ENCODE peak calls at places on chromosomes 2 and 18, in eight cellular contexts. P is hepatocyte, I is neural progenitor cell, R is mammary epithelial cell, U is PC-3, H is IMR-90, Z is neuronal stem cell, C is OCI-LY7. S is an unnamed sample.

GRCh38 chr18:55635439-55635838 is 47.4 kb upstream of the TCF4 start:
- DNase-seq in P (no peak), I (no peak), R (no peak), U (no peak), H (no peak), Z (no peak), C (no peak), S (no peak)

GRCh38 chr2:229454934-229455631 is 184.0 kb upstream of the PID1 start:
- DNase-seq in P (peak), I (no peak), R (peak), U (peak), H (peak), Z (no peak), C (no peak), S (peak)

GRCh38 chr2:84830758-84831500 is 50.0 kb downstream of the TRABD2A start:
- DNase-seq in P (no peak), I (peak), R (no peak), U (no peak), H (no peak), Z (no peak), C (no peak), S (no peak)

GRCh38 chr2:43084699-43085091 is 141.7 kb downstream of the ZFP36L2 start:
- DNase-seq in P (peak), I (no peak), R (no peak), U (no peak), H (peak), Z (no peak), C (no peak), S (peak)

GRCh38 chr2:28506112-28506511 is 10.3 kb downstream of the PLB1 start:
- DNase-seq in P (no peak), I (no peak), R (peak), U (no peak), H (peak), Z (no peak), C (no peak), S (peak)

GRCh38 chr2:1974391-1974790 is 230.1 kb upstream of the PXDN start:
- DNase-seq in P (no peak), I (no peak), R (no peak), U (peak), H (no peak), Z (no peak), C (no peak), S (peak)

GRCh38 chr2:236177967-236178909 is 10.1 kb upstream of the GBX2 start:
- DNase-seq in P (peak), I (peak), R (no peak), U (peak), H (peak), Z (peak), C (no peak), S (peak)

GRCh38 chr2:201219328-201220096 is 36.6 kb downstream of the CASP10 start:
- DNase-seq in P (no peak), I (no peak), R (no peak), U (peak), H (no peak), Z (no peak), C (no peak), S (no peak)

GRCh38 chr2:63578767-63579166 is 9.5 kb downstream of the WDPCP start:
- DNase-seq in P (no peak), I (no peak), R (no peak), U (no peak), H (no peak), Z (no peak), C (no peak), S (no peak)

GRCh38 chr2:240702640-240703011 is 11.0 kb downstream of the AQP12A start:
- DNase-seq in P (no peak), I (no peak), R (no peak), U (no peak), H (no peak), Z (no peak), C (no peak), S (no peak)

GRCh38 chr2:128578406-128579385 is 260.0 kb upstream of the HS6ST1 start:
- DNase-seq in P (peak), I (no peak), R (no peak), U (no peak), H (peak), Z (no peak), C (no peak), S (no peak)

GRCh38 chr2:98691307-98691706 is 39.6 kb downstream of the MGAT4A start:
- DNase-seq in P (no peak), I (no peak), R (peak), U (peak), H (no peak), Z (no peak), C (no peak), S (no peak)

GRCh38 chr18:37247499-37248161 is 318.0 kb downstream of the CELF4 start:
- DNase-seq in P (no peak), I (no peak), R (no peak), U (no peak), H (no peak), Z (no peak), C (no peak), S (no peak)

GRCh38 chr2:150487537-150488429 is at the start of gene RND3:
- DNase-seq in P (peak), I (peak), R (peak), U (peak), H (peak), Z (peak), C (peak), S (peak)

GRCh38 chr2:191264647-191265079 is 19.5 kb downstream of the MYO1B start:
- DNase-seq in P (no peak), I (no peak), R (peak), U (peak), H (peak), Z (no peak), C (no peak), S (peak)

GRCh38 chr18:47397671-47398319 is 146.3 kb upstream of the SKOR2 start:
- DNase-seq in P (peak), I (peak), R (no peak), U (peak), H (no peak), Z (no peak), C (peak), S (no peak)

GRCh38 chr2:227163998-227164744 is at the start of the genes COL4A3 and COL4A4:
- DNase-seq in P (peak), I (peak), R (peak), U (peak), H (no peak), Z (peak), C (no peak), S (peak)

GRCh38 chr2:864501-865106 is 86.0 kb upstream of the SNTG2 start:
- DNase-seq in P (no peak), I (no peak), R (no peak), U (no peak), H (no peak), Z (no peak), C (no peak), S (no peak)

GRCh38 chr18:77223653-77224052 is 26.0 kb upstream of the GALR1 start:
- DNase-seq in P (no peak), I (no peak), R (peak), U (peak), H (peak), Z (no peak), C (no peak), S (peak)

GRCh38 chr2:195124391-195125079 is 532.5 kb upstream of the SLC39A10 start:
- DNase-seq in P (no peak), I (no peak), R (no peak), U (no peak), H (no peak), Z (no peak), C (no peak), S (no peak)

GRCh38 chr2:226754821-226755536 is 44.6 kb downstream of the IRS1 start:
- DNase-seq in P (no peak), I (no peak), R (no peak), U (no peak), H (peak), Z (no peak), C (no peak), S (no peak)

GRCh38 chr2:27815860-27816438 is 44.4 kb downstream of the MRPL33 start:
- DNase-seq in P (no peak), I (no peak), R (no peak), U (no peak), H (no peak), Z (no peak), C (no peak), S (no peak)

GRCh38 chr2:190578158-190579057 is 43.9 kb upstream of the NEMP2 start:
- DNase-seq in P (peak), I (no peak), R (peak), U (peak), H (no peak), Z (no peak), C (no peak), S (no peak)

GRCh38 chr18:40412410-40412809 is 1542.6 kb upstream of the PIK3C3 start:
- DNase-seq in P (no peak), I (no peak), R (no peak), U (no peak), H (no peak), Z (no peak), C (no peak), S (no peak)
- H2AFZ ChIP-seq in P (no peak), I (no peak), R (no peak), U (no peak), H (no peak), Z (no peak), C (no peak), S (no peak)

GRCh38 chr2:8159966-8160603 is 521.8 kb upstream of the ID2 start:
- DNase-seq in P (no peak), I (no peak), R (no peak), U (no peak), H (no peak), Z (no peak), C (peak), S (no peak)
- H2AFZ ChIP-seq in P (no peak), I (peak), R (no peak), U (no peak), H (no peak), Z (peak), C (peak), S (no peak)

DNA sequence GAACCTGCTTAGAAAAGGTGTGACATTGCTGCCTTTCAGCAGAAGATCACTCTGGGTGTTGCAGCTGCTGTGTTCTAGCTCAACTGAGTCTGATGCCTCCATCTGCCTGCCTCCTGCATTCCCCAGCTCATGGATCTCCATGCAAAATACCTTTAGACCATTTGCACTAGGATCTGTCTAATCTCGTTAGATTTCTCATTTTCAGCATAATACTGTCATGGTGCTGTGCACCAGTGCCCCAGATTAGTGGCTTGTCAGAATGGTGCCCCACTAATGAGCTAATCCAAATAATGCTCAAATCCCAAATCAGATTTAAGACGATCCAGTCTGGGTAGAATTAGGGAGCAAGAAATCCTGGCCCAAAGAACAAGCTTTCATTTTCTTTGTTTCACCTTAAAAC is 284.4 kb upstream of the PARD3B start:
- DNase-seq in P (no peak), I (peak), R (no peak), U (no peak), H (no peak), Z (no peak), C (no peak), S (no peak)
- H2AFZ ChIP-seq in P (no peak), I (no peak), R (no peak), U (no peak), H (no peak), Z (no peak), C (no peak), S (no peak)

GRCh38 chr2:69231760-69232277 is 155.2 kb downstream of the GFPT1 start:
- DNase-seq in P (no peak), I (no peak), R (no peak), U (no peak), H (no peak), Z (no peak), C (peak), S (no peak)
- H2AFZ ChIP-seq in P (no peak), I (peak), R (no peak), U (no peak), H (no peak), Z (no peak), C (no peak), S (no peak)

GRCh38 chr2:223764796-223765195 is 72.6 kb downstream of the AP1S3 start:
- DNase-seq in P (no peak), I (no peak), R (no peak), U (no peak), H (no peak), Z (no peak), C (no peak), S (no peak)

GRCh38 chr2:223758131-223758840 is 79.1 kb downstream of the AP1S3 start:
- DNase-seq in P (no peak), I (no peak), R (no peak), U (no peak), H (no peak), Z (no peak), C (no peak), S (no peak)

GRCh38 chr2:223759569-223760430 is 77.6 kb downstream of the AP1S3 start:
- DNase-seq in P (peak), I (no peak), R (peak), U (peak), H (peak), Z (no peak), C (no peak), S (peak)

GRCh38 chr2:223762853-223763252 is 74.5 kb downstream of the AP1S3 start:
- DNase-seq in P (peak), I (no peak), R (no peak), U (no peak), H (peak), Z (no peak), C (no peak), S (peak)

DNA sequence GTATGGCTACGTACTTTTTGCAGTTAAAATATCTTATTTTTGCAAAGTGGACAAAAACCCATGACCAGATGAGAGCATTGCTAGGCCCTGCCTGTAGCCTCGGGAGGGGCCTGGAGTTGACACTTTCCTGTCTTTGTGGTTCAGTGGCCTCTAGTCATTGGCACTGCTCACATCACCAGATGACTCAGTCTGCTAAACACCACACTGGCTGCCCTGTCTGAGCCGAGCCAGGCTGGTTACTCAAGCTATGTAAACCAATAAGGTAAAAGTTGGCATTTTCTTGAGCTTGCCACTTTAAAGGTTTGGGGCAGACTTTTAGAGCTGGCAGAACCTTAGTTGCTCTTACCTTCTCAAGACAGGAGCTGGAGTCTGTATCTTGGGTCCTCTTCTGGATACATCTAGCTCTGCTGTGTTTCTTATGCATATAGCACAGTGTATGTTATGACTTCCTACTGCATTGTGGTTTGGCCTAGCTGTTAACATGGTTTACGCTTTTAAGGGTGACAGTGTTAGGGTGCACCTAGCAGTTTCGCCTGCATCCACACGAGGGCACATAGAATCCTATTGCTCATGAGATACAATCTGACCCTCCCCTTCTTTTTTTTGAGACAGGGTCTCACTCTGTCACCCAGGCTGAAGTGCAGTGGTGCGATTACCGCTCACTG is 76.4 kb downstream of the AP1S3 start:
- DNase-seq in P (peak), I (peak), R (peak), U (peak), H (peak), Z (no peak), C (peak), S (peak)
- H2AFZ ChIP-seq in P (no peak), I (no peak), R (peak), U (peak), H (peak), Z (no peak), C (no peak), S (no peak)

DNA sequence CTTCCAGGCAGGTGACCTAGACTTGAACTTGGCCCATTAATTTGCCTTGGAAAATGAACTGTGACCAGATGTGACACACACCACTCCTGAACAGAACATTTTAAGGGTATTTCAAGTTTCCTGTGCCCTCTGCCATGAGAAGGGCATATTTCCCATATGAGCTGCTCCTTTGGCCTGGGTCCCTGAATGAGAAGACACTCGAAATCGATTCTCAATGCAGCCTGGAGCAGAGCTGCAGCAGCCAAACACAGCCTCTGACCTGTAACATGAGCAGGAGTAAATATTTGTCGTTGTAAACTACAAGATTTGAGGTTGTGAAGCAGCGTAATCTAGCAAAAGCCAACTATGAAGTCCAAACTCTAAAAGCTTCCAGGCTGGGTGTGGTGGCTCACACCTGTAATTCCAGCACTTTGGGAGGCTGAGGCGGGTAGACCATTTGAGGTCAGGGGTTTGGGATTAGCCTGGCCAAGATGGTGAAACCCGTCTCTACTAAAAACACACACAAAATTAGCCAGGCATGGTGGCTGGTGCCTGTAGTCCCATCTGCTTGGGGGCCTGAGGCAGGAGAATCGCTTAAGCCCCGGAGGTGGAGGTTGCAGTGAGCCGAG is 30.1 kb upstream of the SOS1 start:
- DNase-seq in P (no peak), I (no peak), R (no peak), U (peak), H (no peak), Z (no peak), C (no peak), S (no peak)
- H2AFZ ChIP-seq in P (no peak), I (no peak), R (no peak), U (no peak), H (peak), Z (peak), C (no peak), S (no peak)

GRCh38 chr18:3803350-3803749 is 353.4 kb downstream of the TGIF1 start:
- DNase-seq in P (no peak), I (no peak), R (no peak), U (no peak), H (no peak), Z (no peak), C (no peak), S (no peak)
- H2AFZ ChIP-seq in P (no peak), I (no peak), R (no peak), U (no peak), H (no peak), Z (no peak), C (no peak), S (no peak)

S was measured in astrocyte.